ENCODE peak calls at places on chromosomes 2 and 18, in five cellular contexts. One of them, this sample, is unnamed.

GRCh38 chr2:25276569-25277465 is 64.9 kb downstream of the DNMT3A start:
- DNase-seq in GM13977: peak; percentile 92
- DNase-seq in RCC 7860: no peak
- DNase-seq in BJ: no peak
- DNase-seq in AG09309: no peak
- DNase-seq in this sample: no peak

GRCh38 chr18:45399643-45400042 is 215.6 kb upstream of the SLC14A2 start:
- DNase-seq in GM13977: no peak
- DNase-seq in AG09309: no peak
- DNase-seq in RCC 7860: no peak
- DNase-seq in BJ: no peak
- DNase-seq in this sample: no peak

GRCh38 chr2:65377556-65378307 is 54.7 kb downstream of the SPRED2 start:
- DNase-seq in RCC 7860: peak; percentile 86
- DNase-seq in AG09309: peak; percentile 46
- DNase-seq in BJ: peak; percentile 67
- DNase-seq in GM13977: no peak
- DNase-seq in this sample: no peak

GRCh38 chr2:15943914-15944313 is 3.6 kb downstream of the MYCN start:
- DNase-seq in BJ: no peak
- DNase-seq in RCC 7860: no peak
- DNase-seq in AG09309: no peak
- DNase-seq in GM13977: no peak
- DNase-seq in this sample: no peak

GRCh38 chr2:105403785-105404698 is 5.2 kb upstream of the FHL2 start:
- DNase-seq in RCC 7860: peak; percentile 100
- DNase-seq in GM13977: no peak
- DNase-seq in BJ: peak; percentile 89
- DNase-seq in AG09309: peak; percentile 86
- DNase-seq in this sample: no peak

GRCh38 chr2:20577495-20578235 is 73.2 kb downstream of the HS1BP3 start:
- DNase-seq in GM13977: no peak
- DNase-seq in AG09309: no peak
- DNase-seq in RCC 7860: peak; percentile 95
- DNase-seq in BJ: peak; percentile 70
- DNase-seq in this sample: no peak

GRCh38 chr18:6876646-6877045 is 147.1 kb downstream of the ARHGAP28 start:
- DNase-seq in GM13977: no peak
- DNase-seq in RCC 7860: no peak
- DNase-seq in AG09309: peak; percentile 44
- DNase-seq in BJ: peak; percentile 57
- DNase-seq in this sample: no peak

GRCh38 chr18:49464718-49465598 is 4.5 kb upstream of the DYM start:
- DNase-seq in AG09309: no peak
- DNase-seq in BJ: no peak
- DNase-seq in RCC 7860: no peak
- DNase-seq in GM13977: no peak
- DNase-seq in this sample: no peak

GRCh38 chr2:46981662-46982351 is 66.2 kb upstream of the MCFD2 start:
- DNase-seq in GM13977: no peak
- DNase-seq in AG09309: no peak
- DNase-seq in BJ: no peak
- DNase-seq in RCC 7860: no peak
- DNase-seq in this sample: no peak

GRCh38 chr2:127004893-127005600 is 101.9 kb downstream of the BIN1 start:
- DNase-seq in BJ: no peak
- DNase-seq in GM13977: no peak
- DNase-seq in AG09309: no peak
- DNase-seq in RCC 7860: no peak
- DNase-seq in this sample: no peak

GRCh38 chr18:79197531-79197930 is 128.3 kb downstream of the ATP9B start:
- DNase-seq in AG09309: no peak
- DNase-seq in RCC 7860: no peak
- DNase-seq in GM13977: no peak
- DNase-seq in BJ: no peak
- DNase-seq in this sample: no peak

GRCh38 chr18:62070306-62070705 is 116.5 kb downstream of the PIGN start:
- DNase-seq in AG09309: no peak
- DNase-seq in BJ: no peak
- DNase-seq in GM13977: no peak
- DNase-seq in RCC 7860: no peak
- DNase-seq in this sample: no peak